ENCODE peak calls at places on chromosomes 13 and 19, in six cellular contexts. One of them, this sample, is unnamed.

GRCh38 chr13:49497272-49497671 is 1.5 kb downstream of the PHF11 start:
- DNase-seq in RWPE2: no peak
- DNase-seq in colonic mucosa: no peak
- DNase-seq in RWPE1: no peak
- DNase-seq in kidney epithelial cell: no peak
- DNase-seq in GM10248: no peak
- DNase-seq in this sample: no peak

GRCh38 chr13:110759710-110760109 is 46.2 kb downstream of the ING1 start:
- DNase-seq in RWPE2: no peak
- DNase-seq in colonic mucosa: no peak
- DNase-seq in GM10248: no peak
- DNase-seq in RWPE1: peak; percentile 26
- DNase-seq in kidney epithelial cell: no peak
- DNase-seq in this sample: no peak

GRCh38 chr19:42206871-42207755 is 10.4 kb downstream of the DEDD2 start:
- DNase-seq in GM10248: no peak
- DNase-seq in RWPE2: no peak
- DNase-seq in colonic mucosa: peak; percentile 56
- DNase-seq in kidney epithelial cell: no peak
- DNase-seq in RWPE1: peak; percentile 89
- DNase-seq in this sample: no peak

GRCh38 chr13:102825921-102826706 is 19.7 kb upstream of the ERCC5 start:
- DNase-seq in colonic mucosa: no peak
- DNase-seq in RWPE1: peak; percentile 84
- DNase-seq in kidney epithelial cell: peak; percentile 80
- DNase-seq in RWPE2: no peak
- DNase-seq in GM10248: no peak
- DNase-seq in this sample: no peak

GRCh38 chr19:49679832-49680472 is 2.9 kb downstream of the PRMT1 start:
- DNase-seq in RWPE1: no peak
- DNase-seq in GM10248: no peak
- DNase-seq in colonic mucosa: no peak
- DNase-seq in kidney epithelial cell: no peak
- DNase-seq in RWPE2: peak; percentile 48
- DNase-seq in this sample: no peak

GRCh38 chr19:50214699-50215543 is 11.5 kb downstream of the MYH14 start:
- DNase-seq in GM10248: no peak
- DNase-seq in kidney epithelial cell: peak; percentile 25
- DNase-seq in colonic mucosa: peak; percentile 88
- DNase-seq in RWPE1: peak; percentile 34
- DNase-seq in RWPE2: no peak
- DNase-seq in this sample: no peak

GRCh38 chr13:110638253-110638652 is 22.9 kb downstream of the NAXD start:
- DNase-seq in RWPE2: no peak
- DNase-seq in GM10248: no peak
- DNase-seq in RWPE1: no peak
- DNase-seq in colonic mucosa: no peak
- DNase-seq in kidney epithelial cell: no peak
- DNase-seq in this sample: no peak

GRCh38 chr13:90868321-90868920 is 479.1 kb upstream of the MIR17HG start:
- DNase-seq in kidney epithelial cell: no peak
- DNase-seq in colonic mucosa: peak; percentile 23
- DNase-seq in GM10248: no peak
- DNase-seq in RWPE2: no peak
- DNase-seq in RWPE1: peak; percentile 3
- DNase-seq in this sample: no peak

GRCh38 chr19:33247441-33247819 is 21.8 kb upstream of the SLC7A10 start:
- DNase-seq in colonic mucosa: no peak
- DNase-seq in RWPE1: no peak
- DNase-seq in kidney epithelial cell: no peak
- DNase-seq in RWPE2: no peak
- DNase-seq in GM10248: no peak
- DNase-seq in this sample: no peak

GRCh38 chr13:71464673-71465072 is 402.3 kb downstream of the DACH1 start:
- DNase-seq in RWPE1: no peak
- DNase-seq in colonic mucosa: no peak
- DNase-seq in kidney epithelial cell: no peak
- DNase-seq in GM10248: no peak
- DNase-seq in RWPE2: no peak
- DNase-seq in this sample: no peak

GRCh38 chr13:20717581-20718542 is 14.4 kb downstream of the IL17D start:
- DNase-seq in RWPE1: no peak
- DNase-seq in kidney epithelial cell: no peak
- DNase-seq in RWPE2: no peak
- DNase-seq in colonic mucosa: no peak
- DNase-seq in GM10248: no peak
- DNase-seq in this sample: no peak

GRCh38 chr13:24671367-24672117 is 8.7 kb upstream of the ATP12A start:
- DNase-seq in RWPE1: peak; percentile 88
- DNase-seq in colonic mucosa: peak; percentile 77
- DNase-seq in GM10248: peak; percentile 54
- DNase-seq in RWPE2: peak; percentile 72
- DNase-seq in kidney epithelial cell: peak; percentile 71
- DNase-seq in this sample: no peak

GRCh38 chr13:26883613-26884257 is 123.1 kb upstream of the GPR12 start:
- DNase-seq in RWPE1: no peak
- DNase-seq in GM10248: no peak
- DNase-seq in RWPE2: no peak
- DNase-seq in colonic mucosa: no peak
- DNase-seq in kidney epithelial cell: no peak
- DNase-seq in this sample: no peak

GRCh38 chr13:98827449-98827848 is 75.0 kb upstream of the SLC15A1 start:
- DNase-seq in RWPE1: no peak
- DNase-seq in RWPE2: no peak
- DNase-seq in kidney epithelial cell: no peak
- DNase-seq in GM10248: no peak
- DNase-seq in colonic mucosa: no peak
- DNase-seq in this sample: no peak

GRCh38 chr19:39582891-39583625 is 19.3 kb upstream of the LGALS13 start:
- DNase-seq in RWPE1: no peak
- DNase-seq in RWPE2: no peak
- DNase-seq in kidney epithelial cell: no peak
- DNase-seq in colonic mucosa: no peak
- DNase-seq in GM10248: peak; percentile 19
- DNase-seq in this sample: no peak
- TF ChIP-seq CTCF in RWPE1: no peak
- TF ChIP-seq CTCF in RWPE2: no peak
- TF ChIP-seq CTCF in kidney epithelial cell: no peak
- TF ChIP-seq CTCF in colonic mucosa: no peak
- TF ChIP-seq CTCF in GM10248: no peak
- TF ChIP-seq CTCF in this sample: no peak

GRCh38 chr19:18449552-18449951 is 11.6 kb upstream of the ISYNA1 start:
- DNase-seq in colonic mucosa: no peak
- DNase-seq in RWPE1: no peak
- DNase-seq in RWPE2: no peak
- DNase-seq in kidney epithelial cell: no peak
- DNase-seq in GM10248: no peak
- DNase-seq in this sample: no peak

GRCh38 chr19:18450021-18450933 is 12.3 kb upstream of the ISYNA1 start:
- DNase-seq in kidney epithelial cell: no peak
- DNase-seq in GM10248: no peak
- DNase-seq in RWPE2: no peak
- DNase-seq in RWPE1: no peak
- DNase-seq in colonic mucosa: no peak
- DNase-seq in this sample: no peak

GRCh38 chr19:18452386-18452785 is 14.5 kb upstream of the ISYNA1 start:
- DNase-seq in GM10248: no peak
- DNase-seq in RWPE1: no peak
- DNase-seq in kidney epithelial cell: no peak
- DNase-seq in colonic mucosa: no peak
- DNase-seq in RWPE2: no peak
- DNase-seq in this sample: no peak

GRCh38 chr19:18453269-18454024 is 15.5 kb upstream of the ISYNA1 start:
- DNase-seq in RWPE2: no peak
- DNase-seq in RWPE1: no peak
- DNase-seq in kidney epithelial cell: no peak
- DNase-seq in GM10248: no peak
- DNase-seq in colonic mucosa: no peak
- DNase-seq in this sample: no peak

GRCh38 chr19:18450934-18451836 is 13.3 kb upstream of the ISYNA1 start:
- DNase-seq in colonic mucosa: peak; percentile 90
- DNase-seq in GM10248: peak; percentile 91
- DNase-seq in RWPE1: peak; percentile 74
- DNase-seq in RWPE2: no peak
- DNase-seq in kidney epithelial cell: no peak
- DNase-seq in this sample: peak; percentile 90
- TF ChIP-seq CTCF in colonic mucosa: peak; percentile 99
- TF ChIP-seq CTCF in GM10248: peak; percentile 98
- TF ChIP-seq CTCF in RWPE1: peak; percentile 99
- TF ChIP-seq CTCF in RWPE2: peak; percentile 95
- TF ChIP-seq CTCF in kidney epithelial cell: peak; percentile 99
- TF ChIP-seq CTCF in this sample: peak; percentile 45

GRCh38 chr19:29668746-29669609 is 3.7 kb downstream of the PLEKHF1 start:
- DNase-seq in RWPE2: no peak
- DNase-seq in RWPE1: no peak
- DNase-seq in GM10248: no peak
- DNase-seq in colonic mucosa: no peak
- DNase-seq in kidney epithelial cell: no peak
- DNase-seq in this sample: no peak
- TF ChIP-seq CTCF in RWPE2: no peak
- TF ChIP-seq CTCF in RWPE1: no peak
- TF ChIP-seq CTCF in GM10248: peak; percentile 17
- TF ChIP-seq CTCF in colonic mucosa: no peak
- TF ChIP-seq CTCF in kidney epithelial cell: peak; percentile 24
- TF ChIP-seq CTCF in this sample: no peak

DNA sequence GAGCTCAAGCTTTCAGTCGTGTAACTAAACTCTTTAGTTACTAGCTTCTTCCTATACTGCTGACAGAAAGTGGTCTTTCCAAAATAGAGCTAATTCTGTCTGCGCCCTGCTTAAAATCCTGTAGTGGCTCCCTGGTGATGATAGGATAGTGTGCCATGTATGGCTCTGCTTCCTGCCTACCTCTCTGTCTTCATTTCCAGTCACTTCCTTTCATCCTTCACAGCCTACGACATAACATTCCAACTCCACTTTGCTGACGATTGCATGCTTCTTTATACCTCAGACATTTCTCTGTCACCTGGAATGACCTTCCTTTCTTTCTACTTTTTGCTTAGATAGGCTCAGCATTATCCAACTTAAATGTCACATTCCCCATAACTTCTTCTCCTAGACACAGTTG is 190.8 kb downstream of the MAB21L1 start:
- DNase-seq in RWPE1: no peak
- DNase-seq in kidney epithelial cell: no peak
- DNase-seq in RWPE2: no peak
- DNase-seq in GM10248: no peak
- DNase-seq in colonic mucosa: no peak
- DNase-seq in this sample: no peak
- TF ChIP-seq CTCF in RWPE1: no peak
- TF ChIP-seq CTCF in kidney epithelial cell: no peak
- TF ChIP-seq CTCF in RWPE2: no peak
- TF ChIP-seq CTCF in GM10248: no peak
- TF ChIP-seq CTCF in colonic mucosa: no peak
- TF ChIP-seq CTCF in this sample: no peak

DNA sequence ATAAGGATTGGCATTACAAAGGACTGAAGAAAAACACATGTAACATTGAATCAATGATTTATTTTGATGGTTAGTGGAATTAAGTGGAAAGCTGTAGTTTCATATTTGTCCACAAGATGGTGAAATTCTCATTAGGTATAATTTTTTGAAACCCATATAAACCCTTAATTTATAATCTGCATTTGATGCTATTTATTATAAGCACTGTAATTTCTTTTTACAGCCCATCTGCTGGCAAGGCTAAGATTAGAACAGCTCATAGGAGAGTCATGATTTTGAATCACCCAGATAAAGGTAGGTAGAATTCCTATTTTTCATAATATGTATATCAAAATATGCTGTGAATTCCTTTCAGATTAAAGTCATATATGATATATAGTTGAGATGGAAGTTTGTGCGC is 62.2 kb downstream of the DNAJC15 start:
- DNase-seq in GM10248: no peak
- DNase-seq in colonic mucosa: no peak
- DNase-seq in kidney epithelial cell: no peak
- DNase-seq in RWPE1: peak; percentile 20
- DNase-seq in RWPE2: no peak
- DNase-seq in this sample: no peak
- TF ChIP-seq CTCF in GM10248: peak; percentile 26
- TF ChIP-seq CTCF in colonic mucosa: peak; percentile 54
- TF ChIP-seq CTCF in kidney epithelial cell: peak; percentile 24
- TF ChIP-seq CTCF in RWPE1: peak; percentile 75
- TF ChIP-seq CTCF in RWPE2: peak; percentile 68
- TF ChIP-seq CTCF in this sample: no peak

DNA sequence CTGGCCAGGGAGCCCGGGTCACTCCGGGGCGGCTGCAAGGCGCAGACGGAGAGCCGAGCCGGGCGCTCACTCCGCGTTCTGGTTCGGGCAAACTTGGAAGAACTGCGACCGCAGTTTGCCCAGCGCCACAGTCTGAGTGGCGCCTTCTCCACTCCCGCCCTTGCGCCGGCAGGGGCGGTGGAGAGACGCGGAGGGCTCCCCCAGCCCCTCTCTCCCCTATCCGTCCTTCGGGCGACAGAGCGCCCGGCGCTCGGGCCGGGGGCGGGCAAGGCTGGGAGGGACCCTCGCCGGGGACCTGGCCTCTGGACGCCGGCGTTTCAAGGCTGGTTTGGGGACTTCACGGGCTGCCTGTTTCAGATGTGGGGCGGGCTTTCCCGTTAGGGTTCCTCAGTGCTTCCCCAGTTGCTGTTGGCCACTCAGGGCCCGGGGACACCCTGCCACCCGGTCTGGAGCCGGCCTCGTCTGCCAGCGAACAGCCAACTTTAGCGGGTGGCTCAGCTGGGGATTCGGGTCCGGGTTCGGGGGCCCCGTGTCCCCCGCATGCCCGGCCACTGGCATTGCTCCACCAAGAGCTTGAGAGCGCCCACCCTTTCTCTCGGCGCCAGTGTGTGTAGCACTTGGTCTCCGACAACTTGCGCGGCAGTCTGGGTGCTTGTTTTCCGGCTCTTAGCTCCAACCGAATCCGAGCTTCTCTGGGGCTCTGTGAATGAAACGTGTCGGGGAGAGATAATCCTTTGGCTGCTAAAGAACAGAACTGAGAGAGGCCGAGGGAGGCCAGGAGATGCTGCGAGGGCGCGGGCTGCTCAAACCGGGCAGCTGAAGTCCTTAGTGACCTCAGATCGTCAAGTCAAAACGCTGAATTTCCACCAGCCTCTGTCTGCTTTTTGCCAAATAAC is 1.5 kb downstream of the GPC6 start:
- DNase-seq in RWPE2: no peak
- DNase-seq in colonic mucosa: peak; percentile 34
- DNase-seq in GM10248: no peak
- DNase-seq in kidney epithelial cell: peak; percentile 43
- DNase-seq in RWPE1: no peak
- DNase-seq in this sample: no peak
- TF ChIP-seq CTCF in RWPE2: peak; percentile 61
- TF ChIP-seq CTCF in colonic mucosa: no peak
- TF ChIP-seq CTCF in GM10248: no peak
- TF ChIP-seq CTCF in kidney epithelial cell: peak; percentile 65
- TF ChIP-seq CTCF in RWPE1: peak; percentile 52
- TF ChIP-seq CTCF in this sample: no peak

This sample was measured in activated B cell treated with CpG ODN at 0.5 μM for 24 hours.